ENCODE peak calls at places on chromosomes 2 and 18, in four cellular contexts. R is GM19239; S is M059J; T is activated CD4-positive, alpha-beta T cell treated with anti-CD3 and anti-CD28 coated beads, Interleukin-2, amount 50 U/mL, for 48 hours. C is an unnamed sample.

GRCh38 chr18:60554961-60555360 is 182.4 kb upstream of the MC4R start:
- DNase-seq in R (no peak), S (no peak), T (no peak), C (no peak)

GRCh38 chr2:66496680-66497420 is 61.9 kb downstream of the MEIS1 start:
- DNase-seq in R (no peak), S (no peak), T (no peak), C (no peak)

GRCh38 chr2:135563793-135564192 is 32.5 kb downstream of the R3HDM1 start:
- DNase-seq in R (no peak), S (peak), T (peak), C (peak)

GRCh38 chr2:61450144-61450543 is 20.7 kb downstream of the USP34 start:
- DNase-seq in R (no peak), S (no peak), T (no peak), C (peak)

GRCh38 chr2:224847961-224848850 is 132.0 kb upstream of the CCDC195 start:
- DNase-seq in R (no peak), S (peak), T (no peak), C (peak)

GRCh38 chr2:196987654-196988364 is 61.3 kb upstream of the PGAP1 start:
- DNase-seq in R (no peak), S (peak), T (peak), C (peak)

GRCh38 chr18:77320960-77321559 is 71.4 kb downstream of the GALR1 start:
- DNase-seq in R (no peak), S (no peak), T (no peak), C (no peak)

GRCh38 chr18:29145993-29146539 is 969.1 kb upstream of the CDH2 start:
- DNase-seq in R (no peak), S (no peak), T (no peak), C (no peak)

GRCh38 chr2:137826373-137827372 is 137.6 kb upstream of the HNMT start:
- DNase-seq in R (no peak), S (no peak), T (no peak), C (peak)

GRCh38 chr18:42107287-42108045 is 152.4 kb downstream of the PIK3C3 start:
- DNase-seq in R (no peak), S (no peak), T (no peak), C (no peak)

GRCh38 chr2:58432491-58433166 is 191.5 kb upstream of the FANCL start:
- DNase-seq in R (no peak), S (peak), T (no peak), C (no peak)

GRCh38 chr2:240325654-240326031 is 109.8 kb upstream of the GPC1 start:
- DNase-seq in R (no peak), S (no peak), T (no peak), C (peak)

GRCh38 chr2:158973511-158973956 is 5.1 kb downstream of the TANC1 start:
- DNase-seq in R (no peak), S (peak), T (no peak), C (no peak)

GRCh38 chr2:231917280-231918088 is 8.7 kb downstream of the NPPC start:
- DNase-seq in R (no peak), S (peak), T (no peak), C (no peak)

GRCh38 chr18:70124139-70124538 is 81.3 kb downstream of the RTTN start:
- DNase-seq in R (no peak), S (no peak), T (no peak), C (no peak)

GRCh38 chr2:73979021-73979420 is 5.7 kb upstream of the TET3 start:
- DNase-seq in R (no peak), S (no peak), T (peak), C (no peak)

GRCh38 chr2:186605041-186605440 is 15.2 kb downstream of the ITGAV start:
- DNase-seq in R (no peak), S (peak), T (no peak), C (no peak)